ENCODE peak calls at places on chromosomes 16 and 17, in four cellular contexts. P, L, R and G are unnamed samples.

GRCh38 chr16:14168146-14168545 is 97.0 kb downstream of the MRTFB start:
- DNase-seq in P (no peak), L (no peak), R (no peak), G (no peak)

GRCh38 chr16:89971495-89972243 is 23.1 kb downstream of the DEF8 start:
- DNase-seq in P (no peak), L (no peak), R (no peak), G (no peak)

GRCh38 chr16:85124636-85125346 is 12.5 kb upstream of the CIBAR2 start:
- DNase-seq in L (no peak), R (no peak), P (no peak), G (no peak)

GRCh38 chr16:29811896-29812665 is at the start of gene PRRT2:
- DNase-seq in R (no peak), P (peak), L (no peak), G (peak)

GRCh38 chr17:44914148-44914547 is 1.2 kb downstream of the GFAP start:
- DNase-seq in R (no peak), P (no peak), L (no peak), G (no peak)

GRCh38 chr17:65495255-65496060 is 66.0 kb downstream of the AXIN2 start:
- DNase-seq in L (no peak), R (no peak), P (peak), G (peak)

GRCh38 chr17:76240461-76241204 is at the start of gene RNF157:
- DNase-seq in R (no peak), L (peak), P (peak), G (peak)

GRCh38 chr17:59826741-59827453 is 65.8 kb downstream of the TUBD1 start:
- DNase-seq in R (no peak), P (no peak), L (no peak), G (no peak)

GRCh38 chr17:3798273-3799180 is 2.5 kb downstream of the ITGAE start:
- DNase-seq in P (no peak), R (no peak), L (no peak), G (no peak)

GRCh38 chr16:65071371-65072311 is 50.2 kb downstream of the CDH11 start:
- DNase-seq in P (no peak), R (no peak), L (no peak), G (no peak)

GRCh38 chr16:78675312-78675711 is 575.9 kb downstream of the WWOX start:
- DNase-seq in P (no peak), L (peak), R (no peak), G (no peak)

GRCh38 chr17:69357701-69358100 is 30.8 kb upstream of the ABCA5 start:
- DNase-seq in L (peak), P (no peak), R (no peak), G (no peak)

GRCh38 chr17:49487202-49487601 is 7.9 kb upstream of the NGFR start:
- DNase-seq in P (no peak), L (no peak), R (no peak), G (no peak)

GRCh38 chr17:7572588-7573323 is 6.7 kb upstream of the CD68 start:
- DNase-seq in L (peak), P (peak), R (peak), G (peak)

GRCh38 chr16:2048116-2048543 is 345 bp downstream of the TSC2 start:
- DNase-seq in P (no peak), R (no peak), L (no peak), G (no peak)

GRCh38 chr16:4465977-4466779 is 8.2 kb downstream of the NMRAL1 start:
- DNase-seq in R (no peak), L (no peak), P (no peak), G (no peak)

GRCh38 chr16:56525154-56525720 is 5.4 kb upstream of the BBS2 start:
- DNase-seq in L (no peak), R (no peak), P (no peak), G (no peak)

GRCh38 chr17:58918879-58919278 is 163.2 kb downstream of the PPM1E start:
- DNase-seq in L (no peak), R (no peak), P (no peak), G (no peak)

DNA sequence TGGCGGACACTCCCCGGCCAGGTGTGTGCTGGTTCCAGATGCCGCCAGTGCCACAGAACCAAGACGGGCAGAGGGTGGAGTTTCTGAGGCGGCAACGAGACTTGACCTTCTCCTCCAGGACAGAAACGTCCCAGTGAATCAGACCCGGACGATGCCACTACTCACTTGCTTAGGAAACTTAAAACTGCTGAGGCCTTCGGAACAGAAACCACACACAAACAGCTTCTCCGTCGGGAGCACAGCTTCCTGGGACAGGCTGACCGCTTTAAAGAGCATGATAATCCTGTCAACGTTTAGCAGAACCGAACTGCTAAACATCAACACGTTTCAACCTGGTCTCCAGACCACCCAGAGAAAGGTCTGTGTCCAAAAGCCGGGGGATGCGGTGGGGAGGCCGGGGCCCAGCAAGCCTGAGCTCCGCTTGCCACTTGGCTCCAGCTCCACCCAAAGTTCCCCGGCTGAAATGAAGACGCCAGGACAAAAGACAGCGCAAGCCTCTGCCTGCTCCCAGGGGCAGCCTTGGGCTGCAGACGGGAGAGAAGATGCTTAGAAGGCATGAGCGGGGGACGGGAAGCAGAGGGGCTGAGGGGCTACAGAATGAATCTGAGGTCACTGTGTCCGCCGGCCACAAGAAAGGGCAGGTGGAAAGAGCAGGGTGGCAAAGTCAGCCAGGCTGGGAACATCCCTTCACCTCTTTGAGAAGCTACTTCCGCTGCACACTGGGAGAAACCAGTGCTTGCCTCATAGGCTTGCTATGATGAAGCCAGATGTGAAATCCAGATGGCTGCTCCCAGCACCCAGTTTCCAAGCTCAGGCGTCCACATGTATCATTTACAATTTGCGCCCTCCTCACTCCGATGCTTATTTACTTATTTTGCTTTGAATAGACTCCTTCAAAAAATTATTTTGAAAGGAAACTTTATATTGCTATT is 68.9 kb downstream of the MRM3 start:
- DNase-seq in R (no peak), L (no peak), P (no peak), G (no peak)
- H3K9ac ChIP-seq in R (no peak), L (no peak), P (no peak), G (peak)

GRCh38 chr17:29709861-29710849 is 87.4 kb upstream of the CORO6 start:
- DNase-seq in L (no peak), P (no peak), R (no peak), G (no peak)
- TF ChIP-seq SUZ12 in L (no peak), P (no peak), R (no peak), G (no peak)

GRCh38 chr16:66408181-66409048 is 18.7 kb upstream of the BEAN1 start:
- DNase-seq in R (no peak), L (peak), P (no peak), G (no peak)
- TF ChIP-seq ZNF274 in R (no peak), L (no peak), P (no peak), G (no peak)

GRCh38 chr17:63689479-63689878 is 10.4 kb downstream of the LIMD2 start:
- DNase-seq in R (no peak), L (no peak), P (no peak), G (no peak)
- H3K9ac ChIP-seq in R (no peak), L (no peak), P (no peak), G (no peak)

DNA sequence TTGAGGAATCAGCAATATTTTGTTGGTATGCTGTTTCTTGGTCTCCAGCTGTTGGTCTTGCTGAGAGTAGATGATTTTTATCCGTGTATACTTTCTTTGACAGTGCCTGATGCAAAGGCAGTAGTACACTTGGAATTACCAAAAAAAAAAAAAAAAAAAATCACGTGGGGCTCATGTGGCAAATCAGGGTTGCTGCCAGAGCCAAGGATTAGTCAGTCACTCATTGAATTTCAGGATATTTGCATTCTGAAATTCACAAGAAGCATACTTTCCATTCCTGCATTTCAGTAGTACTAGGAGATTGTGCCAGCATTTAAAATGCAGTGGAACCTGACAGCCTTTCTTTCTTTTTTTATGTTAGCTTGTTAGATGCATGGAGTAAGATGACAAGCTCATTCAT is 58.6 kb downstream of the TANGO6 start:
- DNase-seq in L (no peak), R (no peak), P (no peak), G (no peak)
- TF ChIP-seq SUZ12 in L (no peak), R (no peak), P (no peak), G (no peak)